ENCODE peak calls at places on chromosomes 3 and 15, in eight cellular contexts. C is HuH-7.5; H is activated CD4-positive, alpha-beta T cell treated with anti-CD3 and anti-CD28 coated beads, Interleukin-2, amount 50 U/mL, for 1 hour; J is activated CD8-positive, alpha-beta memory T cell treated with anti-CD3 and anti-CD28 coated beads, Interleukin-2, amount 10 ng/mL, durations not matched to agents 7 days and 5 days; W is T-helper 17 cell; M is stimulated activated CD4-positive, alpha-beta T cell treated with anti-CD3 and anti-CD28 coated beads, Interleukin-12 subunit alpha, Interleukin-12 subunit beta, amount 100 ng/mL, for 24 hours; N is Calu3; I is natural killer cell. O is an unnamed sample.

GRCh38 chr15:69719527-69719926 is 266.9 kb downstream of the RPLP1 start:
- DNase-seq in M (peak), J (peak), C (no peak), I (peak), H (peak), N (no peak), W (no peak), O (no peak)

GRCh38 chr15:93562752-93563151 is 473.7 kb upstream of the RGMA start:
- DNase-seq in C (no peak), I (no peak), N (no peak), H (no peak), M (no peak), W (no peak), J (no peak), O (no peak)

GRCh38 chr3:112908252-112908651 is 61.6 kb upstream of the CD200R1L start:
- DNase-seq in W (no peak), M (no peak), C (no peak), I (no peak), N (no peak), J (no peak), H (no peak), O (no peak)

GRCh38 chr3:10228248-10228950 is 19.9 kb upstream of the TATDN2 start:
- DNase-seq in J (peak), M (no peak), H (no peak), C (no peak), N (no peak), I (no peak), W (no peak), O (no peak)

GRCh38 chr3:128726691-128727031 is 678 bp downstream of the RAB7A start:
- DNase-seq in N (peak), C (no peak), I (peak), H (peak), J (peak), W (peak), M (peak), O (peak)

GRCh38 chr3:127002195-127003174 is 19.6 kb downstream of the PLXNA1 start:
- DNase-seq in C (no peak), W (no peak), J (no peak), N (peak), H (no peak), I (no peak), M (no peak), O (no peak)

GRCh38 chr3:177069514-177070329 is 127.6 kb downstream of the TBL1XR1 start:
- DNase-seq in H (no peak), M (no peak), I (no peak), J (no peak), N (no peak), W (no peak), C (no peak), O (no peak)

GRCh38 chr3:179463299-179463698 is 12.0 kb upstream of the GNB4 start:
- DNase-seq in W (no peak), J (no peak), C (no peak), M (no peak), H (no peak), I (no peak), N (no peak), O (no peak)

GRCh38 chr15:67033012-67033411 is 32.4 kb upstream of the SMAD3 start:
- DNase-seq in N (no peak), W (no peak), C (no peak), J (peak), M (no peak), I (no peak), H (peak), O (no peak)

GRCh38 chr3:69014022-69014580 is 617 bp upstream of the EOGT start:
- DNase-seq in N (no peak), C (no peak), M (no peak), W (no peak), J (no peak), H (no peak), I (no peak), O (no peak)

GRCh38 chr3:32422943-32423342 is 31.3 kb downstream of the CMTM7 start:
- DNase-seq in H (no peak), M (no peak), C (no peak), N (no peak), W (no peak), J (peak), I (no peak), O (no peak)

GRCh38 chr15:93895976-93896770 is 335.2 kb upstream of the MCTP2 start:
- DNase-seq in H (no peak), M (no peak), C (no peak), N (no peak), I (no peak), W (no peak), J (no peak), O (no peak)

GRCh38 chr3:48614044-48614443 is 4.6 kb upstream of the UQCRC1 start:
- DNase-seq in J (no peak), M (no peak), I (no peak), H (no peak), W (no peak), N (no peak), C (no peak), O (no peak)

GRCh38 chr3:50297384-50297775 is 1.8 kb downstream of the HYAL3 start:
- DNase-seq in W (no peak), H (no peak), J (peak), C (no peak), N (no peak), I (no peak), M (no peak), O (no peak)

GRCh38 chr15:78959360-78959759 is 14.5 kb upstream of the CTSH start:
- DNase-seq in J (no peak), C (no peak), I (no peak), N (no peak), H (no peak), M (no peak), W (no peak), O (no peak)

GRCh38 chr15:85840079-85840801 is 45.5 kb upstream of the KLHL25 start:
- DNase-seq in W (peak), M (peak), N (peak), C (peak), H (peak), J (peak), I (peak), O (peak)

GRCh38 chr15:74626752-74627692 is 11.4 kb downstream of the CLK3 start:
- DNase-seq in N (no peak), M (no peak), I (no peak), J (no peak), C (peak), W (no peak), H (no peak), O (no peak)

GRCh38 chr3:25169146-25169545 is 258.9 kb upstream of the RARB start:
- DNase-seq in W (no peak), C (no peak), J (no peak), M (no peak), N (no peak), H (no peak), I (no peak), O (no peak)

GRCh38 chr3:43787330-43787729 is 96.6 kb downstream of the ABHD5 start:
- DNase-seq in W (no peak), I (no peak), C (no peak), H (no peak), J (no peak), M (no peak), N (no peak), O (no peak)

GRCh38 chr3:186044427-186044826 is 64.5 kb downstream of the ETV5 start:
- DNase-seq in M (no peak), I (no peak), W (no peak), N (no peak), H (no peak), J (no peak), C (no peak), O (no peak)

GRCh38 chr3:155241559-155241958 is 51.9 kb downstream of the STRIT1 start:
- DNase-seq in N (no peak), H (no peak), M (no peak), J (no peak), W (no peak), I (no peak), C (no peak), O (no peak)

O was measured in Caki2.